ENCODE peak calls at places on chromosomes 3 and 15, in seven cellular contexts. One of them, this sample, is unnamed.

GRCh38 chr3:125042725-125043406 is 12.9 kb downstream of the HEG1 start:
- DNase-seq in HepG2: no peak
- DNase-seq in K562: no peak
- DNase-seq in H1: no peak
- DNase-seq in GM12878: no peak
- DNase-seq in SK-N-SH: no peak
- DNase-seq in HCT116: no peak
- DNase-seq in this sample: no peak

GRCh38 chr3:104461431-104461830 is 905.3 kb upstream of the ALCAM start:
- DNase-seq in GM12878: no peak
- DNase-seq in HCT116: no peak
- DNase-seq in HepG2: no peak
- DNase-seq in K562: no peak
- DNase-seq in SK-N-SH: no peak
- DNase-seq in H1: no peak
- DNase-seq in this sample: no peak

GRCh38 chr3:51799879-51800757 is 21.1 kb upstream of the IQCF6 start:
- DNase-seq in SK-N-SH: peak
- DNase-seq in HepG2: peak
- DNase-seq in HCT116: peak
- DNase-seq in H1: no peak
- DNase-seq in GM12878: peak
- DNase-seq in K562: peak
- DNase-seq in this sample: peak

GRCh38 chr3:183811638-183812037 is 13.7 kb downstream of the MAP6D1 start:
- DNase-seq in GM12878: no peak
- DNase-seq in HCT116: no peak
- DNase-seq in SK-N-SH: no peak
- DNase-seq in H1: no peak
- DNase-seq in HepG2: no peak
- DNase-seq in K562: no peak
- DNase-seq in this sample: no peak

GRCh38 chr15:94327356-94327936 is 96.1 kb downstream of the MCTP2 start:
- DNase-seq in GM12878: no peak
- DNase-seq in HepG2: peak
- DNase-seq in K562: peak
- DNase-seq in H1: no peak
- DNase-seq in SK-N-SH: peak
- DNase-seq in HCT116: peak
- DNase-seq in this sample: no peak

GRCh38 chr3:149395107-149396089 is 17.9 kb upstream of the TM4SF1 start:
- DNase-seq in HepG2: peak
- DNase-seq in SK-N-SH: no peak
- DNase-seq in H1: no peak
- DNase-seq in K562: no peak
- DNase-seq in GM12878: no peak
- DNase-seq in HCT116: no peak
- DNase-seq in this sample: no peak

GRCh38 chr3:122493296-122493695 is 21.4 kb downstream of the KPNA1 start:
- DNase-seq in HCT116: no peak
- DNase-seq in K562: no peak
- DNase-seq in H1: no peak
- DNase-seq in HepG2: no peak
- DNase-seq in SK-N-SH: no peak
- DNase-seq in GM12878: no peak
- DNase-seq in this sample: no peak

GRCh38 chr15:40891810-40892448 is 2.3 kb upstream of the VPS18 start:
- DNase-seq in HCT116: peak
- DNase-seq in H1: no peak
- DNase-seq in K562: peak
- DNase-seq in GM12878: no peak
- DNase-seq in SK-N-SH: peak
- DNase-seq in HepG2: peak
- DNase-seq in this sample: no peak

GRCh38 chr3:170493712-170494182 is 75.1 kb downstream of the CLDN11 start:
- DNase-seq in HCT116: no peak
- DNase-seq in H1: no peak
- DNase-seq in GM12878: no peak
- DNase-seq in SK-N-SH: no peak
- DNase-seq in HepG2: peak
- DNase-seq in K562: no peak
- DNase-seq in this sample: no peak

GRCh38 chr3:124761250-124761796 is 31.1 kb downstream of the UMPS start:
- DNase-seq in H1: peak
- DNase-seq in GM12878: peak
- DNase-seq in HCT116: peak
- DNase-seq in HepG2: peak
- DNase-seq in SK-N-SH: peak
- DNase-seq in K562: peak
- DNase-seq in this sample: peak

GRCh38 chr3:71690222-71690821 is 34.9 kb downstream of the EIF4E3 start:
- DNase-seq in K562: no peak
- DNase-seq in GM12878: no peak
- DNase-seq in HCT116: no peak
- DNase-seq in HepG2: no peak
- DNase-seq in SK-N-SH: no peak
- DNase-seq in H1: no peak
- DNase-seq in this sample: peak

GRCh38 chr3:139317215-139317614 is 26.6 kb upstream of the MRPS22 start:
- DNase-seq in HCT116: no peak
- DNase-seq in SK-N-SH: no peak
- DNase-seq in HepG2: no peak
- DNase-seq in GM12878: no peak
- DNase-seq in K562: no peak
- DNase-seq in H1: no peak
- DNase-seq in this sample: no peak

GRCh38 chr3:193773266-193774183 is 180.5 kb downstream of the OPA1 start:
- DNase-seq in K562: no peak
- DNase-seq in GM12878: no peak
- DNase-seq in HCT116: no peak
- DNase-seq in H1: no peak
- DNase-seq in SK-N-SH: no peak
- DNase-seq in HepG2: no peak
- DNase-seq in this sample: no peak

GRCh38 chr15:77186518-77187095 is 115.7 kb upstream of the TSPAN3 start:
- DNase-seq in SK-N-SH: peak
- DNase-seq in HCT116: peak
- DNase-seq in GM12878: peak
- DNase-seq in HepG2: no peak
- DNase-seq in K562: peak
- DNase-seq in H1: no peak
- DNase-seq in this sample: peak

GRCh38 chr15:61275901-61276300 is 46.8 kb upstream of the RORA start:
- DNase-seq in GM12878: no peak
- DNase-seq in SK-N-SH: peak
- DNase-seq in H1: no peak
- DNase-seq in K562: no peak
- DNase-seq in HCT116: no peak
- DNase-seq in HepG2: no peak
- DNase-seq in this sample: no peak

GRCh38 chr3:71294919-71295318 is 288.6 kb downstream of the FOXP1 start:
- DNase-seq in SK-N-SH: no peak
- DNase-seq in HCT116: no peak
- DNase-seq in H1: no peak
- DNase-seq in GM12878: no peak
- DNase-seq in HepG2: no peak
- DNase-seq in K562: no peak
- DNase-seq in this sample: no peak

GRCh38 chr3:71955549-71956373 is 170.8 kb upstream of the PROK2 start:
- DNase-seq in H1: peak
- DNase-seq in GM12878: peak
- DNase-seq in HCT116: peak
- DNase-seq in SK-N-SH: peak
- DNase-seq in HepG2: peak
- DNase-seq in K562: peak
- DNase-seq in this sample: peak

GRCh38 chr15:93252780-93253179 is 163.8 kb upstream of the RGMA start:
- DNase-seq in SK-N-SH: no peak
- DNase-seq in HCT116: no peak
- DNase-seq in GM12878: no peak
- DNase-seq in HepG2: no peak
- DNase-seq in H1: no peak
- DNase-seq in K562: no peak
- DNase-seq in this sample: no peak

GRCh38 chr15:93250905-93251304 is 161.9 kb upstream of the RGMA start:
- DNase-seq in HCT116: no peak
- DNase-seq in H1: no peak
- DNase-seq in GM12878: no peak
- DNase-seq in SK-N-SH: no peak
- DNase-seq in K562: no peak
- DNase-seq in HepG2: no peak
- DNase-seq in this sample: no peak

GRCh38 chr15:93250212-93250611 is 161.2 kb upstream of the RGMA start:
- DNase-seq in SK-N-SH: no peak
- DNase-seq in HCT116: no peak
- DNase-seq in GM12878: no peak
- DNase-seq in H1: no peak
- DNase-seq in HepG2: no peak
- DNase-seq in K562: no peak
- DNase-seq in this sample: no peak

GRCh38 chr15:93249599-93249998 is 160.6 kb upstream of the RGMA start:
- DNase-seq in GM12878: no peak
- DNase-seq in SK-N-SH: no peak
- DNase-seq in HepG2: no peak
- DNase-seq in HCT116: no peak
- DNase-seq in H1: no peak
- DNase-seq in K562: no peak
- DNase-seq in this sample: no peak

DNA sequence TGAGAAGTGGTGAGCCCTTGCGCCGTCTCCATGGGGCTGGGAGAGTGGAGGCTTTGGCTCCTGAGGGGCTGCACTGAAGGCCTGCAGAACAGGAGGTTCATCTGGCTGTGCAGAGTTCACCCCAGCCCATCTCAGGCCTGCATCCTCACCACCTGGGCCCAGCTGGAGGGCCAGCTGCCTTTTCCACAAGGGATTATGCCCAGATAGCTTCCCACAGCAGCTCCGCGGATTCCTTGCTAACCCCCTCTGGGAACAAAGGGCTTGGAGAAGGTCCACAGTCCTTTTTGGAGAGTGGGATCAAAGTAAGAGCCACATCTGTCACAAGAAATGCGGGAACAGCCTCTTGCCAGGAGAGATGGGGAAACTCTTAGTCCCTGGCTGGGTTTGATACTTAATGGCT is 164.6 kb upstream of the RGMA start:
- DNase-seq in HepG2: no peak
- DNase-seq in K562: no peak
- DNase-seq in HCT116: no peak
- DNase-seq in H1: no peak
- DNase-seq in SK-N-SH: no peak
- DNase-seq in GM12878: no peak
- DNase-seq in this sample: no peak
- TF ChIP-seq YY1 in HepG2: no peak
- TF ChIP-seq YY1 in K562: no peak
- TF ChIP-seq YY1 in HCT116: no peak
- TF ChIP-seq YY1 in H1: no peak
- TF ChIP-seq YY1 in SK-N-SH: no peak
- TF ChIP-seq YY1 in GM12878: no peak
- TF ChIP-seq YY1 in this sample: no peak

GRCh38 chr3:17195192-17195611 is 310.4 kb downstream of the PLCL2 start:
- DNase-seq in H1: no peak
- DNase-seq in HepG2: no peak
- DNase-seq in SK-N-SH: no peak
- DNase-seq in K562: no peak
- DNase-seq in GM12878: peak
- DNase-seq in HCT116: no peak
- DNase-seq in this sample: no peak
- TF ChIP-seq YY1 in H1: no peak
- TF ChIP-seq YY1 in HepG2: no peak
- TF ChIP-seq YY1 in SK-N-SH: no peak
- TF ChIP-seq YY1 in K562: no peak
- TF ChIP-seq YY1 in GM12878: peak
- TF ChIP-seq YY1 in HCT116: no peak
- TF ChIP-seq YY1 in this sample: no peak

GRCh38 chr3:13715167-13715954 is 164.5 kb downstream of the WNT7A start:
- DNase-seq in H1: no peak
- DNase-seq in HepG2: no peak
- DNase-seq in SK-N-SH: peak
- DNase-seq in K562: no peak
- DNase-seq in GM12878: no peak
- DNase-seq in HCT116: no peak
- DNase-seq in this sample: no peak
- TF ChIP-seq YY1 in H1: no peak
- TF ChIP-seq YY1 in HepG2: no peak
- TF ChIP-seq YY1 in SK-N-SH: no peak
- TF ChIP-seq YY1 in K562: no peak
- TF ChIP-seq YY1 in GM12878: no peak
- TF ChIP-seq YY1 in HCT116: no peak
- TF ChIP-seq YY1 in this sample: no peak

DNA sequence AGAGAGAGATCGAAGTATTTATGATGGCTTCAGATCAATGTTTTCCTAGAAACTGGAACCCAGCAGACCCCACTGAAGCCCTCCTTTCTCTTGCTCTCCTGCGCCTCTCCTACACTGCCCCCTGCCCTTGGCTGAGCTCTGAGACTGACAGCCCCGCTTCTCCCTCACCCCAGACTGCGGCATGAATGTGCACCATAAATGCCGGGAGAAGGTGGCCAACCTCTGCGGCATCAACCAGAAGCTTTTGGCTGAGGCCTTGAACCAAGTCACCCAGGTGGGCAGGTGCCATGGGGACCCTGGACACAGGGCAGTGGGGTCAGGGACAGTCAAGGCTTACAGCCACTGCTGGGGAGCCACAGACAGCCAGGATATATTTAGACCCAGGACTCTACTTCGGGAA is 23.7 kb downstream of the PRKCD start:
- DNase-seq in GM12878: no peak
- DNase-seq in K562: no peak
- DNase-seq in H1: no peak
- DNase-seq in HCT116: no peak
- DNase-seq in HepG2: no peak
- DNase-seq in SK-N-SH: no peak
- DNase-seq in this sample: no peak
- TF ChIP-seq YY1 in GM12878: no peak
- TF ChIP-seq YY1 in K562: no peak
- TF ChIP-seq YY1 in H1: no peak
- TF ChIP-seq YY1 in HCT116: no peak
- TF ChIP-seq YY1 in HepG2: no peak
- TF ChIP-seq YY1 in SK-N-SH: no peak
- TF ChIP-seq YY1 in this sample: no peak

GRCh38 chr3:46381662-46382061 is 10.9 kb downstream of the CCR5 start:
- DNase-seq in HepG2: no peak
- DNase-seq in GM12878: no peak
- DNase-seq in HCT116: no peak
- DNase-seq in H1: no peak
- DNase-seq in SK-N-SH: no peak
- DNase-seq in K562: no peak
- DNase-seq in this sample: no peak

GRCh38 chr3:46383946-46384330 is 13.2 kb downstream of the CCR5 start:
- DNase-seq in H1: no peak
- DNase-seq in GM12878: no peak
- DNase-seq in SK-N-SH: no peak
- DNase-seq in HepG2: no peak
- DNase-seq in K562: no peak
- DNase-seq in HCT116: no peak
- DNase-seq in this sample: no peak

GRCh38 chr3:46383211-46383945 is 12.6 kb downstream of the CCR5 start:
- DNase-seq in GM12878: no peak
- DNase-seq in K562: no peak
- DNase-seq in HCT116: no peak
- DNase-seq in H1: no peak
- DNase-seq in HepG2: no peak
- DNase-seq in SK-N-SH: no peak
- DNase-seq in this sample: no peak

GRCh38 chr3:46389306-46389705 is 17.6 kb downstream of the CCR5AS start:
- DNase-seq in HCT116: no peak
- DNase-seq in HepG2: no peak
- DNase-seq in K562: no peak
- DNase-seq in GM12878: no peak
- DNase-seq in SK-N-SH: no peak
- DNase-seq in H1: no peak
- DNase-seq in this sample: no peak

GRCh38 chr3:46386206-46386605 is 15.5 kb downstream of the CCR5 start:
- DNase-seq in K562: no peak
- DNase-seq in SK-N-SH: no peak
- DNase-seq in H1: no peak
- DNase-seq in HCT116: peak
- DNase-seq in HepG2: no peak
- DNase-seq in GM12878: no peak
- DNase-seq in this sample: no peak
- TF ChIP-seq YY1 in K562: no peak
- TF ChIP-seq YY1 in SK-N-SH: no peak
- TF ChIP-seq YY1 in H1: no peak
- TF ChIP-seq YY1 in HCT116: no peak
- TF ChIP-seq YY1 in HepG2: no peak
- TF ChIP-seq YY1 in GM12878: no peak
- TF ChIP-seq YY1 in this sample: no peak

This sample was measured in NT2/D1.